ENCODE peak calls at places on chromosomes 4 and X, in nine cellular contexts. Q, P, G, T, M, I, Y, Z and K are unnamed samples.

GRCh38 chr4:71290074-71290473 is 48.7 kb upstream of the SLC4A4 start:
- DNase-seq in Y (no peak), Q (no peak), G (no peak), I (no peak), P (no peak), M (no peak), Z (no peak), T (no peak), K (no peak)

GRCh38 chr4:143882892-143883291 is 22.5 kb downstream of the GYPE start:
- DNase-seq in M (no peak), G (no peak), Y (no peak), P (no peak), T (no peak), I (no peak), Q (no peak), Z (no peak), K (no peak)

GRCh38 chr4:122500852-122501501 is 44.5 kb upstream of the IL2 start:
- DNase-seq in G (no peak), M (no peak), I (no peak), Z (no peak), Q (no peak), Y (no peak), P (no peak), T (no peak), K (no peak)

GRCh38 chr4:176849076-176849475 is 56.4 kb upstream of the VEGFC start:
- DNase-seq in Q (no peak), T (no peak), Y (no peak), G (no peak), Z (no peak), I (no peak), P (no peak), M (no peak), K (no peak)

GRCh38 chr4:8702020-8702495 is 109.5 kb downstream of the CPZ start:
- DNase-seq in P (no peak), M (no peak), T (no peak), I (no peak), Y (peak), G (no peak), Q (no peak), Z (peak), K (no peak)

GRCh38 chr4:137390141-137390540 is 142.2 kb downstream of the PCDH18 start:
- DNase-seq in P (no peak), Q (no peak), T (no peak), G (no peak), Z (no peak), Y (no peak), I (no peak), M (no peak), K (no peak)

GRCh38 chrX:119240356-119240755 is 4.3 kb downstream of the PGRMC1 start:
- DNase-seq in M (no peak), P (no peak), I (no peak), G (no peak), Z (no peak), Q (no peak), T (no peak), Y (no peak), K (no peak)

GRCh38 chr4:37279894-37280592 is 35.5 kb downstream of the NWD2 start:
- DNase-seq in Q (peak), M (no peak), T (no peak), Y (no peak), G (peak), P (no peak), Z (no peak), I (no peak), K (no peak)

GRCh38 chrX:136214551-136214950 is 36.6 kb downstream of the MAP7D3 start:
- DNase-seq in I (peak), T (no peak), M (peak), Q (no peak), Y (no peak), P (no peak), Z (no peak), G (no peak), K (no peak)

GRCh38 chrX:42804524-42804923 is 26.6 kb upstream of the PPP1R2C start:
- DNase-seq in T (no peak), Q (no peak), Z (no peak), I (no peak), G (peak), Y (no peak), P (no peak), M (no peak), K (no peak)

GRCh38 chr4:168864831-168865541 is 145.1 kb downstream of the CBR4 start:
- DNase-seq in M (no peak), Q (no peak), G (no peak), Y (no peak), P (no peak), Z (no peak), T (no peak), I (no peak), K (no peak)

GRCh38 chr4:83599183-83599582 is 63.3 kb downstream of the GPAT3 start:
- DNase-seq in M (no peak), Q (peak), G (no peak), P (no peak), I (no peak), Z (no peak), T (peak), Y (no peak), K (no peak)

GRCh38 chr4:142434519-142435224 is 411.4 kb downstream of the INPP4B start:
- DNase-seq in G (no peak), P (no peak), Y (no peak), I (no peak), T (no peak), Z (no peak), Q (peak), M (no peak), K (no peak)

GRCh38 chr4:169210516-169211108 is 60.1 kb downstream of the SH3RF1 start:
- DNase-seq in Z (no peak), Q (no peak), G (no peak), T (no peak), Y (no peak), I (no peak), P (no peak), M (no peak), K (no peak)

GRCh38 chr4:38948551-38948950 is 80.9 kb downstream of the FAM114A1 start:
- DNase-seq in G (peak), Y (peak), Z (no peak), T (peak), Q (no peak), I (peak), M (no peak), P (peak), K (no peak)

GRCh38 chr4:185249105-185249504 is 39.7 kb downstream of the SNX25 start:
- DNase-seq in M (no peak), T (no peak), Y (no peak), I (no peak), P (no peak), Z (no peak), G (no peak), Q (no peak), K (no peak)

GRCh38 chr4:145734576-145735329 is 54.8 kb downstream of the C4orf51 start:
- DNase-seq in G (peak), P (peak), Z (no peak), M (peak), Y (peak), T (peak), Q (no peak), I (no peak), K (peak)

GRCh38 chr4:168857546-168858314 is 152.3 kb downstream of the CBR4 start:
- DNase-seq in Z (no peak), G (no peak), P (no peak), Y (no peak), M (no peak), T (no peak), I (no peak), Q (no peak), K (no peak)

GRCh38 chr4:76958891-76959290 is 9.3 kb downstream of the SEPTIN11 start:
- DNase-seq in M (no peak), Y (no peak), Z (no peak), G (no peak), Q (no peak), I (no peak), P (no peak), T (no peak), K (no peak)

GRCh38 chr4:187993827-187994226 is 1.7 kb upstream of the ZFP42 start:
- DNase-seq in I (peak), G (no peak), P (no peak), Z (no peak), T (peak), Q (peak), Y (no peak), M (no peak), K (no peak)

GRCh38 chr4:911221-911751 is 20.8 kb downstream of the GAK start:
- DNase-seq in Q (no peak), P (no peak), M (no peak), Y (no peak), G (no peak), Z (peak), T (no peak), I (no peak), K (no peak)

GRCh38 chr4:140296871-140297570 is 76.4 kb upstream of the SCOC start:
- DNase-seq in M (no peak), Y (no peak), Z (no peak), I (peak), Q (peak), P (no peak), T (no peak), G (peak), K (no peak)

GRCh38 chr4:71366776-71367175 is 28.0 kb downstream of the SLC4A4 start:
- DNase-seq in M (no peak), P (no peak), Z (no peak), I (no peak), Y (no peak), G (no peak), T (no peak), Q (no peak), K (no peak)

GRCh38 chrX:6748595-6748994 is 213.7 kb upstream of the VCX3A start:
- DNase-seq in P (no peak), Z (no peak), Y (no peak), M (no peak), Q (no peak), I (no peak), G (no peak), T (no peak), K (no peak)

GRCh38 chrX:150529587-150529986 is 38.8 kb upstream of the MTM1 start:
- DNase-seq in Z (no peak), T (no peak), P (no peak), M (no peak), Y (no peak), Q (no peak), G (no peak), I (no peak), K (no peak)

GRCh38 chr4:154277164-154277563 is 214.4 kb downstream of the DCHS2 start:
- DNase-seq in M (no peak), Q (no peak), P (no peak), T (no peak), Y (no peak), Z (no peak), I (no peak), G (no peak), K (no peak)

GRCh38 chr4:123168812-123169211 is 227.8 kb upstream of the SPRY1 start:
- DNase-seq in Q (no peak), G (no peak), T (no peak), P (no peak), Y (no peak), Z (no peak), I (no peak), M (no peak), K (no peak)

GRCh38 chrX:111652719-111653118 is 28.3 kb upstream of the ALG13 start:
- DNase-seq in G (no peak), P (no peak), T (peak), Z (no peak), Q (no peak), I (no peak), M (no peak), Y (no peak), K (no peak)

GRCh38 chrX:79365591-79365990 is 1.5 kb downstream of the ITM2A start:
- DNase-seq in Z (no peak), T (no peak), G (no peak), I (no peak), M (no peak), Q (no peak), P (no peak), Y (no peak), K (no peak)

GRCh38 chr4:99815597-99816011 is 1.0 kb upstream of the DAPP1 start:
- DNase-seq in Q (peak), P (no peak), Z (no peak), Y (peak), M (no peak), I (no peak), T (no peak), G (peak), K (no peak)

GRCh38 chr4:10524196-10524833 is 67.1 kb upstream of the ZNF518B start:
- DNase-seq in P (no peak), Q (no peak), G (no peak), T (no peak), M (no peak), Z (no peak), Y (no peak), I (no peak), K (no peak)

GRCh38 chr4:85210353-85210752 is 243.9 kb upstream of the WDFY3 start:
- DNase-seq in M (no peak), Z (no peak), P (no peak), G (no peak), Q (peak), T (peak), I (no peak), Y (no peak), K (no peak)

GRCh38 chr4:25795566-25796454 is 67.0 kb downstream of the SEL1L3 start:
- DNase-seq in G (no peak), Y (no peak), I (peak), Z (no peak), Q (no peak), P (no peak), T (no peak), M (no peak), K (no peak)

GRCh38 chr4:26787461-26788340 is 72.9 kb upstream of the STIM2 start:
- DNase-seq in P (peak), M (no peak), Z (peak), I (no peak), Q (peak), G (peak), T (peak), Y (peak), K (peak)

GRCh38 chr4:156771171-156771837 is 200.3 kb downstream of the PDGFC start:
- DNase-seq in Q (peak), P (peak), Z (no peak), T (peak), M (no peak), I (no peak), Y (no peak), G (peak), K (no peak)

GRCh38 chr4:147029296-147029695 is 83.6 kb upstream of the TTC29 start:
- DNase-seq in G (no peak), Z (no peak), Q (no peak), Y (no peak), M (no peak), I (no peak), T (no peak), P (no peak), K (no peak)

GRCh38 chr4:153873741-153874140 is 84.9 kb upstream of the SFRP2 start:
- DNase-seq in Q (no peak), Y (no peak), Z (no peak), I (no peak), M (no peak), P (no peak), T (no peak), G (no peak), K (no peak)

GRCh38 chrX:45715787-45716186 is 515.1 kb upstream of the DIPK2B start:
- DNase-seq in P (no peak), Q (no peak), T (no peak), G (no peak), I (no peak), M (no peak), Z (no peak), Y (no peak), K (no peak)
- TF ChIP-seq POLR2A in P (no peak), Q (peak), T (no peak), G (no peak), I (no peak), M (no peak), Z (no peak), Y (no peak), K (no peak)

GRCh38 chr4:119693127-119693526 is 64.5 kb upstream of the PDE5A start:
- DNase-seq in M (no peak), I (no peak), Z (no peak), T (no peak), G (no peak), Y (no peak), P (no peak), Q (no peak), K (no peak)

GRCh38 chr4:119690871-119691270 is 62.3 kb upstream of the PDE5A start:
- DNase-seq in Q (peak), G (no peak), M (no peak), P (no peak), Z (no peak), Y (no peak), T (peak), I (no peak), K (no peak)

GRCh38 chr4:119695216-119695615 is 66.6 kb upstream of the PDE5A start:
- DNase-seq in Z (no peak), M (no peak), G (no peak), I (no peak), Y (no peak), P (no peak), T (no peak), Q (no peak), K (no peak)

GRCh38 chr4:119688439-119688838 is 59.8 kb upstream of the PDE5A start:
- DNase-seq in Y (no peak), T (no peak), P (no peak), G (no peak), Q (no peak), Z (no peak), I (no peak), M (no peak), K (no peak)

DNA sequence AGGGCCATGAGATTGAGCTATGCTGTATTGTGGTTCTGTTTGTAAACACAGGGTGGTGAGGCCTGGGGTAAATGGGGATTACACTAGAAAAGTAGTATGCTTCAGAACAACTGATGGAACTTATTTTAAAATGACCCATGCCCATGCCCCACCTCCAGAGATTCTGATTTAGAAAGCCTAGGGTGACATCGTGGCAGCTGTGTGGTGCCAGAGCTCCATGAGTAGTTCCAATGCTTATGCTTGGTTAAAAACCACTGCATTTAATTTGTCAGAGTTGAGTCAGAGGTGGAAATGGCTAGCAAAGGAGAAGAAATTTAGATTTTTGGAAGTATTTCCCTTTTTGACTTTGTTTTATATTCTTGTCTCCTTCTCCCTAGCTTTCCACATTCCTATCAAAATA is 63.4 kb upstream of the PDE5A start:
- DNase-seq in T (no peak), I (no peak), M (no peak), P (no peak), Y (no peak), G (no peak), Q (no peak), Z (no peak), K (peak)
- TF ChIP-seq CTCF in T (no peak), I (no peak), M (no peak), P (peak), Y (no peak), G (no peak), Q (no peak), Z (no peak), K (peak)

DNA sequence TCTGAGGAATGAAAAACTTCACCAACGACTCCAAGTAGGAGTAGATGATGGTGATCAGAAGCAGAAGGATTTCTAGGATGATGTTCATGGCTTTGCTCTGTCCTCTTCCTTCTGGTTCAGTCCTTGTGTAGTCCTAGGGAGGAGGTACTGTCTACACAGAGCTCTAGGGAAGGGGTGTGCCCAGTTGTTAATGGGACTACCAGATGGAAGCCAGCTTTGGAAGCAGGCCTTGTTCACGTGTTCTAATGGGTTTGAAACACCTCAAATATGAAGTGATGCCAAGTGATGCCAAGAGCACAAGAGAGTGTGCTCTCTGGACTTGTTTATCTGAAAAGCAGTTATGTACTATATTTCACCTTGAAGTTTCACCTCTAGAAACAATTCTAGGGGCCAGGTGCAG is at the start of gene HSD17B13:
- DNase-seq in Z (no peak), Y (no peak), G (peak), T (no peak), P (no peak), Q (no peak), M (no peak), I (no peak), K (no peak)
- TF ChIP-seq POLR2A in Z (no peak), Y (no peak), G (no peak), T (no peak), P (no peak), Q (no peak), M (no peak), I (no peak), K (no peak)

DNA sequence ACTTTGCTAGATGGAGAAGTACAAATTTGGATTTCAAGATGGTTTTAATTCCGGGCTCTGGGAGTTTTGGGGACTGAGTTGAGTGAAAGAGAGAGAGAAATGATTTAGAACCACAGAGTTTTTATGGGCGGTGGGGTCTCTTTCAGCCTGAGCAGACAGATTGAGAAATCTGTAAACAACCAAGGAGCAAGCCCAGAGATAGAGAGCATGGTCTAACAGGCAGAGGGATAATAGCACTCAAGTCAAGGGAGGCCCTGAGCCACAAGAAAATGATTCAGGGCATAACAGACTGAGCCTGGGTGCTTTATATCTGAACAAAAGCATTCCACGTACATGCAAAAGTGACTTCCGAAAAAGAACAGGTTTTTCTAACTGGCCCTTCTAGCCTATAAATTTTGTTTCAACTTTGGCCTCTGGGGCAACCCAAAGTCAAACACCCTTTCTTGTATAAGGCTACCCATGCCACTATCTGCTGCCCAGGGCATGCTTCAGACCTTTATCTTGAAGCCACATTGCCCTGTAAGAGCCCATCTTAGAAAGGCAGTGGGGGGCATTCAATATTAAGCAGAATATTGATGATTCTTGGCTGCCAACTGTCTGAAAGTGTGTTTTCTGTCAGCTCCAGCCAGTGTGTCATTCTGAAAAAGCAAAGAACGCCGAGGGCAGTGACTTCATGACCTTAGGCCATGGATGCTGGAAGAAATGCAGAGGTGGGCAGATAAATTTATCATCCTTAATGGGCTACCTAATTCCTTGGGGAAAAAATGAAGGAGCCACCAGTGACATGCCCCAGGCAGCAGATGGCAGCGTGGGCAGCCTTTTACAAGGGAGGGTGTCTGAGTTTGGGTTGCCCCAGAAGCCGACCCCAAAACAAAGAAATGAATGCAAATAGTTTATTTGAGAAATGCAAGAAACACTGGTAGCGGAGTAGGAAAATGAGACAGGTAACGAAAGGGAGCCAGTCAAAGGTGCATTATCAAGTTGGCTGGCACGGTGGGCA is 637.6 kb downstream of the MID1IP1 start:
- DNase-seq in M (no peak), T (no peak), Z (no peak), G (no peak), Q (no peak), Y (no peak), P (no peak), I (no peak), K (no peak)
- TF ChIP-seq CTCF in M (no peak), T (no peak), Z (no peak), G (no peak), Q (no peak), Y (no peak), P (no peak), I (no peak), K (peak)

DNA sequence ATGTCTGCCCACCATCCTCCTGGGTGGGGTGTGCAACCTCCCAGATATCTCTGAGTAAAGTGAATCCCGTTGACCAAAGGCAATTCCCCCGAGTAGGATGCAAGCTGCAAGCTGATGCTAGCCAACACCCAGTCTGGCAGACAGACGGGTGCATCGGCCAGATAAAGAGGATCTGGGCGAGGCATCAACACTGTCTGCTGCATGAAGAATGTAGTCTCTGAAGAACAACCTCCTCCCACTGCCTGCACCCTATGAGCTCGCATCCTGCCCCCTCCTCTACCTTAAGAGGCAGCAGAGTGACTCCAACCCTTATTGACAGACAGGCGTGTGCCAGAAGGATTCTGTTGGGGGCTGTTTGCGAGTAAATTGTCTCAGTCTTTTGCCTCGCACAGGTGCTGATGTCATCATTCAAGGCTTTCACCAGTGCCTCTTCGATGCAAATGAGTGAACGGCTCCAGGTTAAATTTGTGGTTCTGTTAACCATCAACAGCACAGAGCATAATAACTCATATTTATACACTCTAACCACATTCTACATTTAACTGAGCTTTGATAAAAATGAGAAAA is 546.9 kb downstream of the BCOR start:
- DNase-seq in T (no peak), I (no peak), M (no peak), Y (no peak), Z (no peak), G (no peak), Q (no peak), P (no peak), K (no peak)
- TF ChIP-seq POLR2A in T (no peak), I (no peak), M (no peak), Y (no peak), Z (no peak), G (no peak), Q (no peak), P (no peak), K (no peak)